ENCODE peak calls at places on chromosomes 5 and 9, in seven cellular contexts. H, U, X, L, N, I and C are unnamed samples.

GRCh38 chr9:94610181-94610591 is 16.6 kb upstream of the FBP2 start:
- DNase-seq in H (no peak), U (no peak), X (no peak), L (no peak), N (no peak), I (no peak), C (no peak)

GRCh38 chr5:136113606-136114005 is 19.0 kb upstream of the SMAD5 start:
- DNase-seq in H (no peak), U (no peak), X (no peak), L (no peak), N (no peak), I (no peak), C (no peak)

GRCh38 chr9:92406506-92406905 is 2.1 kb upstream of the OGN start:
- DNase-seq in H (peak), U (no peak), X (peak), L (peak), N (no peak), I (peak), C (peak)

GRCh38 chr5:135993894-135994514 is 34.8 kb upstream of the TGFBI start:
- DNase-seq in H (no peak), U (peak), X (no peak), L (no peak), N (peak), I (peak), C (no peak)

GRCh38 chr9:86349271-86349670 is 4.9 kb downstream of the TUT7 start:
- DNase-seq in H (no peak), U (peak), X (no peak), L (no peak), N (no peak), I (peak), C (no peak)

GRCh38 chr9:127753148-127753547 is 18.1 kb upstream of the TOR2A start:
- DNase-seq in H (no peak), U (no peak), X (no peak), L (no peak), N (no peak), I (no peak), C (no peak)

GRCh38 chr9:20623021-20623747 is 885 bp upstream of the MLLT3 start:
- DNase-seq in H (peak), U (no peak), X (peak), L (peak), N (peak), I (no peak), C (peak)

GRCh38 chr5:89769975-89770374 is 639.6 kb downstream of the CETN3 start:
- DNase-seq in H (no peak), U (peak), X (no peak), L (no peak), N (peak), I (peak), C (no peak)

GRCh38 chr5:171074747-171075146 is 212.9 kb downstream of the RANBP17 start:
- DNase-seq in H (no peak), U (no peak), X (no peak), L (no peak), N (no peak), I (no peak), C (no peak)

GRCh38 chr9:98335666-98336065 is 80.2 kb upstream of the TBC1D2 start:
- DNase-seq in H (no peak), U (no peak), X (no peak), L (no peak), N (no peak), I (no peak), C (no peak)

GRCh38 chr5:94715843-94716242 is 97.4 kb downstream of the SLF1 start:
- DNase-seq in H (no peak), U (no peak), X (no peak), L (no peak), N (no peak), I (no peak), C (no peak)